ENCODE peak calls at places on chromosomes 12 and 14, in four cellular contexts. C is epithelial cell of prostate, Q is ovary, H is ELF-1. E is an unnamed sample.

GRCh38 chr12:50934981-50935807 is 17.1 kb upstream of the HIGD1C start:
- DNase-seq in C (no peak), Q (no peak), H (no peak), E (no peak)

GRCh38 chr12:52976574-52977071 is 27.7 kb downstream of the KRT18 start:
- DNase-seq in C (no peak), Q (no peak), H (peak; percentile 92), E (peak; percentile 65)

GRCh38 chr14:85519661-85520305 is 10.2 kb upstream of the FLRT2 start:
- DNase-seq in C (no peak), Q (no peak), H (no peak), E (peak; percentile 73)

GRCh38 chr12:53101266-53101665 is 2.0 kb upstream of the SOAT2 start:
- DNase-seq in C (no peak), Q (no peak), H (no peak), E (no peak)

GRCh38 chr12:57181561-57182155 is 34.2 kb upstream of the LRP1-AS start:
- DNase-seq in C (no peak), Q (no peak), H (peak; percentile 63), E (no peak)

GRCh38 chr12:47068539-47068938 is 10.9 kb upstream of the PCED1B start:
- DNase-seq in C (no peak), Q (no peak), H (peak; percentile 84), E (no peak)

GRCh38 chr12:67728296-67728666 is 79.7 kb downstream of the DYRK2 start:
- DNase-seq in C (no peak), Q (no peak), H (no peak), E (no peak)

GRCh38 chr12:88266851-88267360 is 124.8 kb downstream of the TMTC3 start:
- DNase-seq in C (no peak), Q (no peak), H (no peak), E (no peak)

GRCh38 chr12:12976366-12976765 is 23.7 kb downstream of the HEBP1 start:
- DNase-seq in C (peak; percentile 72), Q (peak; percentile 52), H (no peak), E (no peak)

GRCh38 chr12:48826209-48826855 is 8.0 kb downstream of the CACNB3 start:
- DNase-seq in C (peak; percentile 56), Q (no peak), H (no peak), E (no peak)

GRCh38 chr12:125549836-125550235 is 484.6 kb downstream of the AACS start:
- DNase-seq in C (no peak), Q (no peak), H (peak; percentile 13), E (no peak)

GRCh38 chr12:52752516-52752915 is 24.6 kb downstream of the KRT76 start:
- DNase-seq in C (no peak), Q (no peak), H (no peak), E (no peak)

GRCh38 chr12:77914089-77914488 is 83.4 kb downstream of the NAV3 start:
- DNase-seq in C (no peak), Q (no peak), H (no peak), E (no peak)

GRCh38 chr12:16385779-16386646 is 38.6 kb downstream of the MGST1 start:
- DNase-seq in C (no peak), Q (peak; percentile 16), H (peak; percentile 54), E (peak; percentile 84)

GRCh38 chr12:82015623-82016347 is 256.6 kb upstream of the PPFIA2 start:
- DNase-seq in C (no peak), Q (no peak), H (no peak), E (peak; percentile 63)

GRCh38 chr12:48903982-48904411 is 21.3 kb downstream of the FKBP11 start:
- DNase-seq in C (no peak), Q (peak; percentile 80), H (peak; percentile 89), E (peak; percentile 98)

GRCh38 chr12:18646307-18646706 is 91.5 kb downstream of the PLCZ1 start:
- DNase-seq in C (no peak), Q (no peak), H (no peak), E (no peak)

GRCh38 chr14:94045101-94045500 is 19.0 kb downstream of the OTUB2 start:
- DNase-seq in C (no peak), Q (no peak), H (no peak), E (no peak)

GRCh38 chr12:53252349-53252916 is 15.7 kb upstream of the ESPL1 start:
- DNase-seq in C (no peak), Q (no peak), H (no peak), E (no peak)

GRCh38 chr12:94805749-94806148 is 155.4 kb upstream of the TMCC3 start:
- DNase-seq in C (no peak), Q (no peak), H (no peak), E (peak; percentile 68)

GRCh38 chr14:36580856-36581831 is 1.3 kb downstream of the NKX2-8 start:
- DNase-seq in C (peak; percentile 24), Q (no peak), H (peak; percentile 51), E (peak; percentile 84)

GRCh38 chr14:68451676-68452387 is 341.0 kb downstream of the ZFP36L1 start:
- DNase-seq in C (no peak), Q (peak; percentile 47), H (no peak), E (no peak)

GRCh38 chr12:46473634-46474201 is 101.1 kb upstream of the SLC38A2 start:
- DNase-seq in C (no peak), Q (peak; percentile 68), H (peak; percentile 40), E (peak; percentile 60)

GRCh38 chr12:9902539-9903228 is 21.4 kb downstream of the KLRF2 start:
- DNase-seq in C (no peak), Q (no peak), H (no peak), E (no peak)

GRCh38 chr12:103799504-103800251 is 41.4 kb downstream of the NT5DC3 start:
- DNase-seq in C (peak; percentile 84), Q (peak; percentile 39), H (no peak), E (no peak)

GRCh38 chr14:94462763-94463572 is 10.4 kb upstream of the SERPINA11 start:
- DNase-seq in C (no peak), Q (no peak), H (no peak), E (no peak)

GRCh38 chr12:103012884-103013283 is 55.4 kb downstream of the ASCL1 start:
- DNase-seq in C (no peak), Q (no peak), H (peak; percentile 4), E (peak; percentile 4)

GRCh38 chr12:121793501-121793835 is at the start of gene RHOF:
- DNase-seq in C (no peak), Q (no peak), H (peak; percentile 84), E (peak; percentile 55)

GRCh38 chr14:51552275-51552674 is 99.4 kb upstream of the FRMD6 start:
- DNase-seq in C (no peak), Q (no peak), H (no peak), E (peak; percentile 36)

GRCh38 chr12:57133013-57133569 is 4.8 kb downstream of the LRP1 start:
- DNase-seq in C (no peak), Q (no peak), H (peak; percentile 82), E (no peak)

GRCh38 chr12:13602217-13602616 is 379.2 kb downstream of the GRIN2B start:
- DNase-seq in C (no peak), Q (no peak), H (no peak), E (no peak)

GRCh38 chr12:53071591-53072551 is 7.3 kb downstream of the SPRYD3 start:
- DNase-seq in C (no peak), Q (peak; percentile 94), H (no peak), E (no peak)

GRCh38 chr12:32148372-32148771 is 41.7 kb downstream of the BICD1 start:
- DNase-seq in C (no peak), Q (no peak), H (no peak), E (no peak)

GRCh38 chr12:15858348-15858747 is 23.8 kb upstream of the STRAP start:
- DNase-seq in C (no peak), Q (no peak), H (peak; percentile 10), E (peak; percentile 34)

GRCh38 chr12:58959639-58960300 is 39.5 kb upstream of the LRIG3 start:
- DNase-seq in C (no peak), Q (no peak), H (no peak), E (no peak)

GRCh38 chr12:80846930-80847329 is 90.8 kb downstream of the LIN7A start:
- DNase-seq in C (no peak), Q (no peak), H (no peak), E (no peak)